ENCODE peak calls at places on chromosomes 12 and 14, in four cellular contexts. G is HepG2, C is K562, K is H1. V is an unnamed sample. For H3K4me1, the result is how much of the 10 kb centered on the place peaks cover.

GRCh38 chr12:21169878-21170472 is 39.0 kb downstream of the SLCO1B1 start:
- DNase-seq in G (peak), C (peak), K (peak), V (peak)

GRCh38 chr12:120262852-120263724 is 2.4 kb downstream of the PXN start:
- DNase-seq in G (no peak), C (no peak), K (no peak), V (no peak)

GRCh38 chr12:50924439-50925341 is 27.7 kb upstream of the HIGD1C start:
- DNase-seq in G (peak), C (peak), K (no peak), V (no peak)

GRCh38 chr12:92468358-92469020 is 234.3 kb upstream of the PLEKHG7 start:
- DNase-seq in G (no peak), C (no peak), K (no peak), V (no peak)

GRCh38 chr12:132056959-132057358 is 87.2 kb downstream of the DDX51 start:
- DNase-seq in G (no peak), C (no peak), K (no peak), V (no peak)

GRCh38 chr12:80033457-80033856 is 65.9 kb upstream of the OTOGL start:
- DNase-seq in G (no peak), C (no peak), K (no peak), V (no peak)

GRCh38 chr12:74897425-74898211 is 312.0 kb downstream of the KCNC2 start:
- DNase-seq in G (no peak), C (no peak), K (no peak), V (no peak)

GRCh38 chr14:87896393-87897380 is 96.3 kb downstream of the GALC start:
- DNase-seq in G (peak), C (peak), K (no peak), V (peak)

GRCh38 chr12:70185301-70185700 is 57.9 kb upstream of the CNOT2 start:
- DNase-seq in G (no peak), C (no peak), K (no peak), V (no peak)

GRCh38 chr14:77076118-77076631 is 21.9 kb upstream of the CIPC start:
- DNase-seq in G (peak), C (no peak), K (no peak), V (no peak)

GRCh38 chr12:107122452-107122958 is 29.2 kb upstream of the CRY1 start:
- DNase-seq in G (no peak), C (no peak), K (no peak), V (no peak)

GRCh38 chr12:57147641-57147944 is 174 bp upstream of the LRP1-AS start:
- DNase-seq in G (peak), C (no peak), K (no peak), V (no peak)

GRCh38 chr12:100877776-100878175 is 83.2 kb downstream of the ANO4 start:
- DNase-seq in G (no peak), C (no peak), K (no peak), V (no peak)
- TF ChIP-seq JUN in G (no peak), C (no peak), K (no peak), V (no peak)

DNA sequence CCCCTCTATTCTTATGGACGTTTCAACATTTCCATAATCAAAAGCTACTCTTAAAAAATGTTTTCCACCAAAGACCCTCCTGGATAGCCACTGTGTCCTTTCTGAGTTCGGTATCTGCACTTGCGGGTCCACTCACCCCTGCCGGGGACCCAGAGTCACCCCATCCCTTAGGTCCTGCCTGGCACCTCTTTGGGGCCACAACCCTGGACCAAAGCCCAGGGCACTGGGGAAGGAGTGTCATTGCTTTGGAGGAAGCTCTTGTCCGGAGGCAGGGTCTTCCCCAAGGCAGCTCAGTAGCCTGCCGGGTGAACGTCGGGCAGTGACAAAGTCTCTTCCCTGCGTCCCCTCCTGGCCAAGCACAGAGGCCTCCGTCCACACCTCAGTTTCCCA is 129.6 kb downstream of the RFLNA start:
- DNase-seq in G (no peak), C (no peak), K (no peak), V (no peak)
- H3K4me1 ChIP-seq in G (under half), C (half or more), K (under half), V (under half)

DNA sequence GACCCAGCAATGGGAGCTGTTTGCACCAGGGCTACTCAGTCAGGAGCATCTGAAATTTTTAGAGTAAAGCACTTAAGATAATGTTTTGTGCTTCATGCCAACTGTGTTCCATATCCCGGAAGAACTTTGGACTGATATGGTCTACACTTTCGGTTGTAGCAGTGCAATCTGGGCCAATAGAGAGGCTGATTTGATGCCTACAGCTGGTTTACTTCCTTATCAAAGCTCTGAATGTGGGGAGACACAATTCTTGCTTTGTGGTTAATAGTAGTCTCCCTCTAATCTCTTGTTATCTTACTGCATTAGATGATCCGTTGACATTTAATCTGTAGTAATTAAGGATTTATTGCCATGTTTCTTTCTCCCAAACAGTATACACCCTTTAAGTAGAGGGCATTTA is 7.8 kb upstream of the VDR start:
- DNase-seq in G (no peak), C (no peak), K (no peak), V (no peak)
- TF ChIP-seq JUN in G (no peak), C (no peak), K (no peak), V (no peak)

DNA sequence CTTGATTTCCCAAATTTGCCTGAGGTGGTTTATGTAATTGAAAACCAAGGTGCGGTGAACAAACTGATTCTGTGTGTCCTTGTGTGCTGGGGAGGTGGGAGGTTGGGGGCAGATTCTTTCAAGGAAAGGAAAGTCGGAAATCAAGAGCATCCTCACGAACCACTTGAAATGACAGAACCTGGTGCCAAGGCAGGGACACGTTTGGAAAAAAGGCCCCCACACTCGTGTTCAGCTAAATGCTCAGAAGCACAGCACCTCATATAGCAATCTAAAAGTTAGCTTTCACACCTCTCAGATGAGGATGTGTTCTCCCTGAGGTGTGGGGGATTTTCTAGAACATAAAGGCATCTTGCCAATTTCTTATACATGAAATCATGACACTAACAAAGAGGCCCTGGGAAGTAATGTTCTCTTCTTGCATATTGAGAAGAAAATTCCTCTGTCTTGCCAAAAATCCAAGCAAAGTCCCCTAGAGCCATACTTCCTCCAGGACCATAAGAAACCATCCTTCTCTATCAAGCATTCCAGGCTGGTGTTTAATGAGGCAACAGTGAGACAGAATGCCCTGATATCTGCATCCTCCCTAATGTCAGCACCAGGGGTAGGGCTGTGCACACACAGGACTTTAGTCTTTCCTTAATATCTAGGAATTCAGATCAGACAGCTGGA is 119.7 kb downstream of the PLXNC1 start:
- DNase-seq in G (no peak), C (no peak), K (no peak), V (no peak)
- H3K4me1 ChIP-seq in G (under half), C (under half), K (under half), V (under half)

DNA sequence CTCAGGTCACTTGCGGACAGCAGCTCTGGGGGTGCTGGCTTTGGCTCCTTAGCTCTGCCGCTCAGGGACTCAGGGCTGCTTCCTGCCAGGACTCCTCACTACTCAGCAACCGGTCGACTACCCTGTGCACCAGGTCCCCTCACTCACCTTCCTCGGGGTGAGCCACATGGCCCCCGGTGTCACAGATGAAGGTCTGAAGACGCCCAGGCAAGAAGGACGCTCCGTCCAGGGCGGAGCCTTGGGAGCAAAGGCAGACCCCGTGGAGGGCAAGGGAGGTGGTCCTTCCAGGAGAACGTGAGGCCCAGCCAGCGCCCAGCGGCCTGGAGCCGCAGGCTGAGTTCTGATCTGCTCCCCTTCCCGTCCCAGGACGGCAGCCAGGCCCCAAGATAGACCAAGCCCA is 32.0 kb downstream of the SLC6A12 start:
- DNase-seq in G (no peak), C (no peak), K (no peak), V (no peak)
- TF ChIP-seq JUN in G (no peak), C (no peak), K (no peak), V (no peak)

GRCh38 chr12:49582840-49583239 is 14.9 kb upstream of the MCRS1 start:
- DNase-seq in G (no peak), C (no peak), K (no peak), V (no peak)

GRCh38 chr12:49580572-49581535 is 12.9 kb upstream of the MCRS1 start:
- DNase-seq in G (peak), C (peak), K (peak), V (peak)

GRCh38 chr12:49583361-49584094 is 15.6 kb upstream of the MCRS1 start:
- DNase-seq in G (no peak), C (no peak), K (no peak), V (no peak)

GRCh38 chr12:49585477-49586445 is 17.8 kb upstream of the MCRS1 start:
- DNase-seq in G (no peak), C (no peak), K (no peak), V (no peak)

GRCh38 chr12:49582201-49582600 is 14.3 kb upstream of the MCRS1 start:
- DNase-seq in G (no peak), C (no peak), K (no peak), V (no peak)
- H3K4me1 ChIP-seq in G (under half), C (under half), K (under half), V (under half)

DNA sequence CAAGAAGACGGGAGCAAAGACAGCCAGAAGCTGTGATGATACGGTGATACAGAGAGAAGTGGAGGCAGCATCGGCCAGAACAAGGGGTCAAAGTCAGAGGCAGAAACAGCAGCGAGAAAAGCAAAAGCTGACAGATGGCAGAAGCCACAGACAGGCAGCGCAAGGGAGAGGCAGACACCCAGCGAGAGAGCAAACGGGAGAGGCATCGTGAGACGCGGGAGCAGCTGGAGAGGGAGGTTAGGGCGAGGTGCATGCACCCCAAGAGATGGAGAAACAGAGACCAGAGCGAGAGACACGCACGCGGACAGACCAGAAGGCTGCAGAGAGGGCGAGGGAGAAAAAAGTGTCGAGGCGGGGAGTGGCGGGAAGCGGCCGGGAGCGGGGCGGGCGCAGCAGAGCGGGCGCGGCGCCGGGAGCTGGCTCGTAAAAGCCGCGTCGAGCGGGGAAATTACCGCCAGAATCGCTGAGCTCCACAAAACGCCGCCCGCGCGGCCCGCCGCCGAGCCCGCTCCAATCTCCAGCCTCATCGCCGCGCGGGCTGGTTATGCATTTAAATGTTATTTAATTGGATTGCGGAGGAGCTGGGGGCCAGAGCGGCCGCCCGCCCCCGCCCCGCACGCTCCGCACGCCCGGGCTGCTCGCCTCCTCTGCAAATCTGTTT is 15.6 kb downstream of the SMUG1 start:
- DNase-seq in G (no peak), C (peak), K (no peak), V (no peak)
- TF ChIP-seq JUN in G (no peak), C (no peak), K (no peak), V (no peak)

GRCh38 chr12:111444314-111444705 is 38.6 kb downstream of the SH2B3 start:
- DNase-seq in G (no peak), C (no peak), K (no peak), V (no peak)

GRCh38 chr12:111446044-111446581 is 40.4 kb downstream of the SH2B3 start:
- DNase-seq in G (no peak), C (peak), K (no peak), V (no peak)

GRCh38 chr12:111445311-111446043 is 39.8 kb downstream of the SH2B3 start:
- DNase-seq in G (no peak), C (no peak), K (no peak), V (no peak)

GRCh38 chr12:111443586-111443985 is 37.9 kb downstream of the SH2B3 start:
- DNase-seq in G (no peak), C (no peak), K (no peak), V (no peak)

DNA sequence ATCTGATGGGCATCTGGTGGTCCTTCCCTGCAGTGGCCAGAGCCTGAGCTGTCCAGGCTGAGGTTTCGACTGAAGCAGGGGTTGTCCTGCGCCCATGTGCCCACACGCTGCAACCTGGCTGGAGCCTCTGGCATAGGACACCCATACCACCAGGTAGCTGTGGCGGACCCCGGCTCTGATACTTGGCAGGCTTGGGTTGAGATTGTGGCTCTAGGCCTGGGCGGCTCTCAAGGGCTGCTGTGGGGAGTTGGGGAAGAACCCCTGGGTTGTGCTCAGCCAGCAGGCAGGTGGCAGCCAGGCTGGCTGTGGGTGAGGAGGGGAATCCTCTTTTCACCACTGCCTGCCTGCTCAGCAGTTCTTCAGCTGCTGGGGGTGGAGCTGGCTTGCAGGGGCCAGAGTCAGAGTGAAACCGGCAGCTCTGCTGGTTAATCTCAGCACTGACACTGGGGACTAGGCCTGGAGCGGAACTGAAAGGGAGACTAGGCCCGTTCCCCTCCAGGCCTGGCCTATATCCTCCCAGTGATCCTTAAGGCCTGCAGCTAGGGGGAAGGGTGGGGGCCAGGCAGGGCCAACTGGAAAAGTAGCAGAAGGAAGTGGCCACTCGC is 39.1 kb downstream of the SH2B3 start:
- DNase-seq in G (no peak), C (no peak), K (no peak), V (no peak)
- H3K4me1 ChIP-seq in G (under half), C (under half), K (under half), V (under half)

GRCh38 chr12:96400631-96401060 is 407 bp upstream of the CDK17 start:
- DNase-seq in G (peak), C (no peak), K (no peak), V (peak)
- TF ChIP-seq JUN in G (no peak), C (no peak), K (no peak), V (no peak)

V was measured in A549.